ENCODE peak calls at places on chromosome 14, in five cellular contexts. One of them, this sample, is unnamed.

GRCh38 chr14:76268013-76268376 is 107.9 kb upstream of the ESRRB start:
- DNase-seq in dorsolateral prefrontal cortex: no peak
- DNase-seq in aorta: no peak
- DNase-seq in GM12865: no peak
- DNase-seq in heart left ventricle: no peak
- DNase-seq in this sample: no peak

GRCh38 chr14:37707716-37708115 is 112.3 kb downstream of the TTC6 start:
- DNase-seq in GM12865: no peak
- DNase-seq in heart left ventricle: no peak
- DNase-seq in aorta: no peak
- DNase-seq in dorsolateral prefrontal cortex: no peak
- DNase-seq in this sample: no peak

GRCh38 chr14:89571502-89571901 is 154.5 kb upstream of the FOXN3 start:
- DNase-seq in heart left ventricle: no peak
- DNase-seq in dorsolateral prefrontal cortex: no peak
- DNase-seq in aorta: no peak
- DNase-seq in GM12865: no peak
- DNase-seq in this sample: peak

GRCh38 chr14:54348001-54348611 is 48.7 kb upstream of the CDKN3 start:
- DNase-seq in dorsolateral prefrontal cortex: peak
- DNase-seq in GM12865: peak
- DNase-seq in heart left ventricle: no peak
- DNase-seq in aorta: no peak
- DNase-seq in this sample: peak

GRCh38 chr14:55240526-55241178 is 30.6 kb upstream of the FBXO34 start:
- DNase-seq in dorsolateral prefrontal cortex: no peak
- DNase-seq in heart left ventricle: no peak
- DNase-seq in aorta: no peak
- DNase-seq in GM12865: no peak
- DNase-seq in this sample: no peak

GRCh38 chr14:26939756-26940155 is 341.9 kb upstream of the NOVA1 start:
- DNase-seq in dorsolateral prefrontal cortex: peak
- DNase-seq in GM12865: no peak
- DNase-seq in heart left ventricle: no peak
- DNase-seq in aorta: no peak
- DNase-seq in this sample: no peak

GRCh38 chr14:71594828-71595227 is 337.4 kb upstream of the RGS6 start:
- DNase-seq in dorsolateral prefrontal cortex: no peak
- DNase-seq in aorta: no peak
- DNase-seq in GM12865: no peak
- DNase-seq in heart left ventricle: no peak
- DNase-seq in this sample: peak

GRCh38 chr14:94341654-94342333 is 18.7 kb upstream of the SERPINA6 start:
- DNase-seq in heart left ventricle: no peak
- DNase-seq in GM12865: no peak
- DNase-seq in aorta: no peak
- DNase-seq in dorsolateral prefrontal cortex: no peak
- DNase-seq in this sample: no peak

GRCh38 chr14:24690492-24690891 is 56.5 kb upstream of the GZMB start:
- DNase-seq in dorsolateral prefrontal cortex: no peak
- DNase-seq in GM12865: peak
- DNase-seq in heart left ventricle: no peak
- DNase-seq in aorta: no peak
- DNase-seq in this sample: no peak

GRCh38 chr14:104970231-104971068 is 7.7 kb downstream of the AHNAK2 start:
- DNase-seq in aorta: peak
- DNase-seq in dorsolateral prefrontal cortex: no peak
- DNase-seq in GM12865: no peak
- DNase-seq in heart left ventricle: peak
- DNase-seq in this sample: no peak

GRCh38 chr14:95523818-95524448 is 7.5 kb upstream of the SYNE3 start:
- DNase-seq in GM12865: no peak
- DNase-seq in heart left ventricle: no peak
- DNase-seq in aorta: no peak
- DNase-seq in dorsolateral prefrontal cortex: no peak
- DNase-seq in this sample: peak

DNA sequence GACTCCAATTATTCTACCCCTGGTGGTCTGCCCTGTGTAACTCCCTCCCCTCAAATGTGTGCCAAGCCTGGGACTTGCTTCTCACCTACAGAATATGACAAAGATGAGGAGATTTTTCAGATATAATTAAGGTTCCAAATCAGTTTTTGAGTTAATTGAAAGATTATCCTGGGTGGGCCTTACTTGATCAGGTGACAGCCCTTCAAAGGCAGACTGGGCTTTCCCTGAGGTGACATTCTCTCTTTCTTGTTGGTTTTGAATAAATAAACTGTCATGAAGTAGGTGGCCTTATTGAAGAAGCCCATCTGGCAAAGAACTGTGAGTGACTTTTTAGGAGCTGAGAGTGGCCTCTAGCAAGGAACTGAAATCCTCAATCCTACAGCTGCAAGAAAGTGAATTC is 106.0 kb downstream of the BRMS1L start:
- DNase-seq in aorta: no peak
- DNase-seq in heart left ventricle: no peak
- DNase-seq in GM12865: peak
- DNase-seq in dorsolateral prefrontal cortex: no peak
- DNase-seq in this sample: no peak
- H3K4me3 ChIP-seq in aorta: no peak
- H3K4me3 ChIP-seq in heart left ventricle: no peak
- H3K4me3 ChIP-seq in GM12865: no peak
- H3K4me3 ChIP-seq in dorsolateral prefrontal cortex: no peak
- H3K4me3 ChIP-seq in this sample: peak

GRCh38 chr14:20688167-20688839 is at the start of gene ANG:
- DNase-seq in aorta: no peak
- DNase-seq in GM12865: no peak
- DNase-seq in dorsolateral prefrontal cortex: no peak
- DNase-seq in heart left ventricle: no peak
- DNase-seq in this sample: no peak
- H3K4me3 ChIP-seq in aorta: no peak
- H3K4me3 ChIP-seq in GM12865: no peak
- H3K4me3 ChIP-seq in dorsolateral prefrontal cortex: no peak
- H3K4me3 ChIP-seq in heart left ventricle: no peak
- H3K4me3 ChIP-seq in this sample: no peak

GRCh38 chr14:103090481-103091020 is 4.0 kb upstream of the EXOC3L4 start:
- DNase-seq in heart left ventricle: peak
- DNase-seq in aorta: no peak
- DNase-seq in dorsolateral prefrontal cortex: no peak
- DNase-seq in GM12865: no peak
- DNase-seq in this sample: no peak
- H3K4me3 ChIP-seq in heart left ventricle: no peak
- H3K4me3 ChIP-seq in aorta: no peak
- H3K4me3 ChIP-seq in dorsolateral prefrontal cortex: no peak
- H3K4me3 ChIP-seq in GM12865: no peak
- H3K4me3 ChIP-seq in this sample: no peak

GRCh38 chr14:64763089-64763782 is 59.0 kb downstream of the PLEKHG3 start:
- DNase-seq in dorsolateral prefrontal cortex: no peak
- DNase-seq in heart left ventricle: no peak
- DNase-seq in GM12865: no peak
- DNase-seq in aorta: no peak
- DNase-seq in this sample: no peak

GRCh38 chr14:64760916-64761315 is 56.7 kb downstream of the PLEKHG3 start:
- DNase-seq in aorta: no peak
- DNase-seq in heart left ventricle: no peak
- DNase-seq in dorsolateral prefrontal cortex: no peak
- DNase-seq in GM12865: no peak
- DNase-seq in this sample: no peak

GRCh38 chr14:64763801-64764511 is 59.7 kb downstream of the PLEKHG3 start:
- DNase-seq in dorsolateral prefrontal cortex: no peak
- DNase-seq in GM12865: no peak
- DNase-seq in heart left ventricle: no peak
- DNase-seq in aorta: no peak
- DNase-seq in this sample: no peak

GRCh38 chr14:64761441-64762043 is 57.3 kb downstream of the PLEKHG3 start:
- DNase-seq in dorsolateral prefrontal cortex: no peak
- DNase-seq in heart left ventricle: no peak
- DNase-seq in GM12865: no peak
- DNase-seq in aorta: no peak
- DNase-seq in this sample: no peak

GRCh38 chr14:64762044-64763034 is 58.1 kb downstream of the PLEKHG3 start:
- DNase-seq in dorsolateral prefrontal cortex: peak
- DNase-seq in aorta: peak
- DNase-seq in GM12865: no peak
- DNase-seq in heart left ventricle: peak
- DNase-seq in this sample: peak
- H3K4me3 ChIP-seq in dorsolateral prefrontal cortex: peak
- H3K4me3 ChIP-seq in aorta: no peak
- H3K4me3 ChIP-seq in GM12865: no peak
- H3K4me3 ChIP-seq in heart left ventricle: no peak
- H3K4me3 ChIP-seq in this sample: no peak

GRCh38 chr14:50758279-50758678 is 72.7 kb downstream of the NIN start:
- DNase-seq in heart left ventricle: no peak
- DNase-seq in dorsolateral prefrontal cortex: no peak
- DNase-seq in aorta: no peak
- DNase-seq in GM12865: no peak
- DNase-seq in this sample: no peak
- H3K4me3 ChIP-seq in heart left ventricle: no peak
- H3K4me3 ChIP-seq in dorsolateral prefrontal cortex: no peak
- H3K4me3 ChIP-seq in aorta: no peak
- H3K4me3 ChIP-seq in GM12865: no peak
- H3K4me3 ChIP-seq in this sample: no peak